ENCODE peak calls at places on chromosomes 4 and X, in six cellular contexts. L, W, Y, X, P and G are unnamed samples.
A peak's percentile ranks its signal among the peaks of the same experiment; 100 is the strongest.

GRCh38 chrX:40807384-40807783 is 72.0 kb upstream of the MED14 start:
- DNase-seq in P (no peak), W (no peak), L (no peak), Y (no peak), X (no peak), G (no peak)

GRCh38 chr4:10197952-10198351 is 81.4 kb upstream of the WDR1 start:
- DNase-seq in L (no peak), Y (no peak), P (no peak), X (no peak), W (no peak), G (no peak)

GRCh38 chr4:53480909-53481308 is 103.5 kb downstream of the FIP1L1 start:
- DNase-seq in X (no peak), L (no peak), P (no peak), Y (no peak), W (no peak), G (no peak)

GRCh38 chr4:8278421-8279287 is 9.1 kb downstream of the HTRA3 start:
- DNase-seq in X (no peak), L (no peak), Y (no peak), P (no peak), W (no peak), G (peak; percentile 46)

GRCh38 chr4:26032142-26032541 is 118.1 kb downstream of the SMIM20 start:
- DNase-seq in W (no peak), Y (no peak), P (no peak), X (no peak), L (no peak), G (peak; percentile 13)

GRCh38 chrX:131083510-131084142 is 25.5 kb downstream of the ARHGAP36 start:
- DNase-seq in W (no peak), L (no peak), P (no peak), Y (no peak), X (no peak), G (no peak)

GRCh38 chr4:85783483-85783882 is 308.5 kb downstream of the ARHGAP24 start:
- DNase-seq in W (no peak), X (no peak), P (no peak), L (no peak), Y (no peak), G (peak; percentile 55)

GRCh38 chr4:186557061-186557460 is 1.7 kb upstream of the MTNR1A start:
- DNase-seq in X (no peak), L (peak; percentile 10), P (no peak), Y (no peak), W (no peak), G (peak; percentile 6)

GRCh38 chr4:186780291-186781031 is 56.8 kb upstream of the FAT1 start:
- DNase-seq in P (no peak), Y (no peak), L (no peak), W (no peak), X (no peak), G (no peak)

GRCh38 chr4:40065010-40065409 is 8.4 kb downstream of the N4BP2 start:
- DNase-seq in L (no peak), X (no peak), Y (no peak), W (no peak), P (no peak), G (no peak)

GRCh38 chrX:39848243-39848642 is 249.5 kb downstream of the BCOR start:
- DNase-seq in Y (no peak), W (no peak), L (no peak), X (no peak), P (no peak), G (peak; percentile 58)

GRCh38 chr4:95516528-95517011 is 32.2 kb downstream of the UNC5C start:
- DNase-seq in W (no peak), X (no peak), P (no peak), L (no peak), Y (no peak), G (no peak)

GRCh38 chr4:128782875-128783614 is 26.5 kb upstream of the JADE1 start:
- DNase-seq in P (no peak), W (no peak), L (no peak), Y (no peak), X (no peak), G (peak; percentile 2)